ENCODE peak calls at places on chromosome 15, in five cellular contexts. One of them, this sample, is unnamed.
A peak's percentile ranks its signal among the peaks of the same experiment; 100 is the strongest.

GRCh38 chr15:98794754-98795153 is 146.4 kb downstream of the IGF1R start:
- DNase-seq in CD4-positive, alpha-beta T cell: no peak
- DNase-seq in HL-60: no peak
- DNase-seq in kidney epithelial cell: no peak
- DNase-seq in GM12864: no peak
- DNase-seq in this sample: no peak

GRCh38 chr15:99385865-99386264 is 134.6 kb downstream of the LRRC28 start:
- DNase-seq in CD4-positive, alpha-beta T cell: no peak
- DNase-seq in GM12864: no peak
- DNase-seq in HL-60: no peak
- DNase-seq in kidney epithelial cell: no peak
- DNase-seq in this sample: no peak

GRCh38 chr15:69489101-69489571 is 36.5 kb downstream of the RPLP1 start:
- DNase-seq in kidney epithelial cell: no peak
- DNase-seq in CD4-positive, alpha-beta T cell: no peak
- DNase-seq in HL-60: no peak
- DNase-seq in GM12864: no peak
- DNase-seq in this sample: no peak

GRCh38 chr15:99343836-99344551 is 92.7 kb downstream of the LRRC28 start:
- DNase-seq in GM12864: no peak
- DNase-seq in kidney epithelial cell: no peak
- DNase-seq in CD4-positive, alpha-beta T cell: peak; percentile 49
- DNase-seq in HL-60: no peak
- DNase-seq in this sample: peak; percentile 8

GRCh38 chr15:55738715-55739114 is 4.2 kb downstream of the PRTG start:
- DNase-seq in kidney epithelial cell: no peak
- DNase-seq in HL-60: no peak
- DNase-seq in CD4-positive, alpha-beta T cell: no peak
- DNase-seq in GM12864: no peak
- DNase-seq in this sample: no peak

GRCh38 chr15:98413973-98414546 is 234.3 kb upstream of the IGF1R start:
- DNase-seq in CD4-positive, alpha-beta T cell: no peak
- DNase-seq in kidney epithelial cell: no peak
- DNase-seq in GM12864: no peak
- DNase-seq in HL-60: no peak
- DNase-seq in this sample: no peak

GRCh38 chr15:96339662-96340347 is 9.3 kb downstream of the NR2F2 start:
- DNase-seq in GM12864: no peak
- DNase-seq in HL-60: no peak
- DNase-seq in kidney epithelial cell: no peak
- DNase-seq in CD4-positive, alpha-beta T cell: no peak
- DNase-seq in this sample: no peak

GRCh38 chr15:88624156-88624970 is 3.2 kb downstream of the AEN start:
- DNase-seq in CD4-positive, alpha-beta T cell: peak; percentile 28
- DNase-seq in kidney epithelial cell: no peak
- DNase-seq in HL-60: no peak
- DNase-seq in GM12864: peak; percentile 47
- DNase-seq in this sample: peak; percentile 68

GRCh38 chr15:64163662-64164362 is 990 bp upstream of the PPIB start:
- DNase-seq in HL-60: peak; percentile 81
- DNase-seq in CD4-positive, alpha-beta T cell: no peak
- DNase-seq in GM12864: no peak
- DNase-seq in kidney epithelial cell: no peak
- DNase-seq in this sample: no peak

GRCh38 chr15:44157679-44158078 is 37.4 kb downstream of the FRMD5 start:
- DNase-seq in GM12864: no peak
- DNase-seq in HL-60: no peak
- DNase-seq in CD4-positive, alpha-beta T cell: no peak
- DNase-seq in kidney epithelial cell: peak; percentile 96
- DNase-seq in this sample: no peak

GRCh38 chr15:77030042-77030927 is 35.4 kb downstream of the PSTPIP1 start:
- DNase-seq in kidney epithelial cell: no peak
- DNase-seq in CD4-positive, alpha-beta T cell: no peak
- DNase-seq in GM12864: no peak
- DNase-seq in HL-60: no peak
- DNase-seq in this sample: peak; percentile 19

GRCh38 chr15:35123743-35124142 is 38.6 kb upstream of the NANOGP8 start:
- DNase-seq in HL-60: no peak
- DNase-seq in kidney epithelial cell: no peak
- DNase-seq in CD4-positive, alpha-beta T cell: no peak
- DNase-seq in GM12864: no peak
- DNase-seq in this sample: no peak

GRCh38 chr15:68417897-68418296 is 14.1 kb downstream of the ITGA11 start:
- DNase-seq in HL-60: no peak
- DNase-seq in CD4-positive, alpha-beta T cell: no peak
- DNase-seq in kidney epithelial cell: no peak
- DNase-seq in GM12864: no peak
- DNase-seq in this sample: no peak

GRCh38 chr15:81296218-81296617 is 27.7 kb downstream of the STARD5 start:
- DNase-seq in GM12864: no peak
- DNase-seq in HL-60: no peak
- DNase-seq in CD4-positive, alpha-beta T cell: no peak
- DNase-seq in kidney epithelial cell: no peak
- DNase-seq in this sample: no peak

GRCh38 chr15:96027501-96027900 is 303.0 kb upstream of the NR2F2 start:
- DNase-seq in CD4-positive, alpha-beta T cell: no peak
- DNase-seq in GM12864: no peak
- DNase-seq in kidney epithelial cell: no peak
- DNase-seq in HL-60: no peak
- DNase-seq in this sample: no peak

GRCh38 chr15:41827290-41827879 is 507 bp upstream of the JMJD7 start:
- DNase-seq in HL-60: no peak
- DNase-seq in GM12864: no peak
- DNase-seq in kidney epithelial cell: no peak
- DNase-seq in CD4-positive, alpha-beta T cell: no peak
- DNase-seq in this sample: no peak

GRCh38 chr15:96728591-96728990 is 398.1 kb downstream of the NR2F2 start:
- DNase-seq in kidney epithelial cell: no peak
- DNase-seq in CD4-positive, alpha-beta T cell: no peak
- DNase-seq in HL-60: peak; percentile 63
- DNase-seq in GM12864: no peak
- DNase-seq in this sample: no peak

GRCh38 chr15:31058236-31058962 is 43.1 kb downstream of the TRPM1 start:
- DNase-seq in GM12864: no peak
- DNase-seq in HL-60: no peak
- DNase-seq in CD4-positive, alpha-beta T cell: no peak
- DNase-seq in kidney epithelial cell: no peak
- DNase-seq in this sample: no peak

GRCh38 chr15:25967120-25967519 is 104.0 kb upstream of the ATP10A start:
- DNase-seq in kidney epithelial cell: no peak
- DNase-seq in HL-60: no peak
- DNase-seq in GM12864: no peak
- DNase-seq in CD4-positive, alpha-beta T cell: no peak
- DNase-seq in this sample: no peak

GRCh38 chr15:70240082-70240481 is 142.4 kb upstream of the TLE3 start:
- DNase-seq in kidney epithelial cell: no peak
- DNase-seq in GM12864: peak; percentile 34
- DNase-seq in HL-60: no peak
- DNase-seq in CD4-positive, alpha-beta T cell: no peak
- DNase-seq in this sample: peak; percentile 75

GRCh38 chr15:62896380-62896866 is 146.1 kb upstream of the TPM1 start:
- DNase-seq in CD4-positive, alpha-beta T cell: no peak
- DNase-seq in HL-60: no peak
- DNase-seq in kidney epithelial cell: no peak
- DNase-seq in GM12864: no peak
- DNase-seq in this sample: no peak

GRCh38 chr15:33111051-33111451 is 83.5 kb downstream of the FMN1 start:
- DNase-seq in HL-60: no peak
- DNase-seq in CD4-positive, alpha-beta T cell: no peak
- DNase-seq in GM12864: no peak
- DNase-seq in kidney epithelial cell: no peak
- DNase-seq in this sample: no peak

GRCh38 chr15:68525815-68526214 is 53.0 kb upstream of the CORO2B start:
- DNase-seq in CD4-positive, alpha-beta T cell: no peak
- DNase-seq in kidney epithelial cell: no peak
- DNase-seq in GM12864: no peak
- DNase-seq in HL-60: no peak
- DNase-seq in this sample: no peak

GRCh38 chr15:58056015-58056414 is 9.5 kb downstream of the ALDH1A2 start:
- DNase-seq in GM12864: no peak
- DNase-seq in CD4-positive, alpha-beta T cell: no peak
- DNase-seq in kidney epithelial cell: no peak
- DNase-seq in HL-60: no peak
- DNase-seq in this sample: no peak
- TF ChIP-seq CTCF in GM12864: peak; percentile 13
- TF ChIP-seq CTCF in CD4-positive, alpha-beta T cell: no peak
- TF ChIP-seq CTCF in kidney epithelial cell: peak; percentile 28
- TF ChIP-seq CTCF in HL-60: no peak
- TF ChIP-seq CTCF in this sample: no peak

GRCh38 chr15:79516155-79516554 is 84.0 kb downstream of the MINAR1 start:
- DNase-seq in CD4-positive, alpha-beta T cell: no peak
- DNase-seq in HL-60: no peak
- DNase-seq in kidney epithelial cell: no peak
- DNase-seq in GM12864: no peak
- DNase-seq in this sample: no peak

GRCh38 chr15:79515628-79516027 is 83.5 kb downstream of the MINAR1 start:
- DNase-seq in kidney epithelial cell: no peak
- DNase-seq in HL-60: no peak
- DNase-seq in CD4-positive, alpha-beta T cell: no peak
- DNase-seq in GM12864: no peak
- DNase-seq in this sample: no peak

GRCh38 chr15:79513916-79514315 is 81.8 kb downstream of the MINAR1 start:
- DNase-seq in GM12864: no peak
- DNase-seq in kidney epithelial cell: no peak
- DNase-seq in CD4-positive, alpha-beta T cell: no peak
- DNase-seq in HL-60: no peak
- DNase-seq in this sample: no peak

GRCh38 chr15:79516646-79517045 is 84.5 kb downstream of the MINAR1 start:
- DNase-seq in GM12864: no peak
- DNase-seq in HL-60: no peak
- DNase-seq in CD4-positive, alpha-beta T cell: no peak
- DNase-seq in kidney epithelial cell: no peak
- DNase-seq in this sample: no peak
- TF ChIP-seq CTCF in GM12864: no peak
- TF ChIP-seq CTCF in HL-60: no peak
- TF ChIP-seq CTCF in CD4-positive, alpha-beta T cell: no peak
- TF ChIP-seq CTCF in kidney epithelial cell: no peak
- TF ChIP-seq CTCF in this sample: no peak

GRCh38 chr15:74333662-74334061 is 33.8 kb downstream of the CYP11A1 start:
- DNase-seq in HL-60: no peak
- DNase-seq in GM12864: no peak
- DNase-seq in CD4-positive, alpha-beta T cell: no peak
- DNase-seq in kidney epithelial cell: no peak
- DNase-seq in this sample: no peak

GRCh38 chr15:74334127-74334526 is 33.3 kb downstream of the CYP11A1 start:
- DNase-seq in GM12864: no peak
- DNase-seq in HL-60: no peak
- DNase-seq in kidney epithelial cell: no peak
- DNase-seq in CD4-positive, alpha-beta T cell: no peak
- DNase-seq in this sample: no peak

GRCh38 chr15:74332611-74333010 is 34.8 kb downstream of the CYP11A1 start:
- DNase-seq in kidney epithelial cell: no peak
- DNase-seq in GM12864: no peak
- DNase-seq in CD4-positive, alpha-beta T cell: no peak
- DNase-seq in HL-60: no peak
- DNase-seq in this sample: no peak

GRCh38 chr15:74332011-74332410 is 35.4 kb downstream of the CYP11A1 start:
- DNase-seq in HL-60: no peak
- DNase-seq in CD4-positive, alpha-beta T cell: no peak
- DNase-seq in GM12864: no peak
- DNase-seq in kidney epithelial cell: no peak
- DNase-seq in this sample: no peak

DNA sequence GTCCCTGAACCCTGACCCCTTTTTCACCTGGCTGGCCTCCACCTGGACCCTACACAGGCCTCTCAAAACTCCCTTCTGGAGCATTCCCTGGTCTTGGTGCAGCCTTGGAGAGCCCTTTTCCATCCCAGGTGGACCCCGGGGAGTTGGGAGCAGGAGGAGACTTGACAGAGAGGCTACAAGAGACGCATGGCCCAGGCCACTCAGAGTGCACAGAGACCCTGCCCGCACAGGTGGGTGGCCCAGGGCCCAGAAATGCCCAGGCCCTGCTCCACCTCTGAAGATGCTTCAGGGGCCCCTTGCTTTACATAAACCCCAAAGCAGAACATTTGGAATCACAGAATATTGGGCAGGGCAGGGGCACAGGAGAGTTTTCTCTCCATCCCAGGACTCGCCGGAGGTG is 34.4 kb downstream of the CYP11A1 start:
- DNase-seq in kidney epithelial cell: no peak
- DNase-seq in HL-60: no peak
- DNase-seq in CD4-positive, alpha-beta T cell: no peak
- DNase-seq in GM12864: no peak
- DNase-seq in this sample: no peak
- TF ChIP-seq CTCF in kidney epithelial cell: no peak
- TF ChIP-seq CTCF in HL-60: no peak
- TF ChIP-seq CTCF in CD4-positive, alpha-beta T cell: no peak
- TF ChIP-seq CTCF in GM12864: no peak
- TF ChIP-seq CTCF in this sample: no peak

GRCh38 chr15:75694241-75695182 is 18.1 kb downstream of the CSPG4 start:
- DNase-seq in CD4-positive, alpha-beta T cell: no peak
- DNase-seq in kidney epithelial cell: peak; percentile 75
- DNase-seq in GM12864: no peak
- DNase-seq in HL-60: no peak
- DNase-seq in this sample: peak; percentile 25
- TF ChIP-seq CTCF in CD4-positive, alpha-beta T cell: no peak
- TF ChIP-seq CTCF in kidney epithelial cell: peak; percentile 64
- TF ChIP-seq CTCF in GM12864: peak; percentile 57
- TF ChIP-seq CTCF in HL-60: no peak
- TF ChIP-seq CTCF in this sample: peak; percentile 56

This sample was measured in GM20000.